ENCODE peak calls at places on chromosomes 12 and 14, in ten cellular contexts. One of them, this sample, is unnamed.

GRCh38 chr12:91419809-91420208 is 237.2 kb upstream of the DCN start:
- DNase-seq in iPS DF 6.9: no peak
- DNase-seq in CD8-positive, alpha-beta T cell: no peak
- DNase-seq in neuronal stem cell: no peak
- DNase-seq in CD4-positive, CD25-positive, alpha-beta regulatory T cell: no peak
- DNase-seq in gastrocnemius medialis: no peak
- DNase-seq in thyroid gland: no peak
- DNase-seq in HepG2: no peak
- DNase-seq in body of pancreas: no peak
- DNase-seq in CD8-positive, alpha-beta memory T cell: no peak
- DNase-seq in this sample: no peak

GRCh38 chr12:62912644-62913043 is 22.3 kb downstream of the PPM1H start:
- DNase-seq in iPS DF 6.9: no peak
- DNase-seq in CD8-positive, alpha-beta T cell: no peak
- DNase-seq in neuronal stem cell: no peak
- DNase-seq in CD4-positive, CD25-positive, alpha-beta regulatory T cell: no peak
- DNase-seq in gastrocnemius medialis: no peak
- DNase-seq in thyroid gland: no peak
- DNase-seq in HepG2: no peak
- DNase-seq in body of pancreas: no peak
- DNase-seq in CD8-positive, alpha-beta memory T cell: no peak
- DNase-seq in this sample: no peak

GRCh38 chr14:85124896-85125295 is 405.0 kb upstream of the FLRT2 start:
- DNase-seq in iPS DF 6.9: no peak
- DNase-seq in CD8-positive, alpha-beta T cell: no peak
- DNase-seq in neuronal stem cell: no peak
- DNase-seq in CD4-positive, CD25-positive, alpha-beta regulatory T cell: no peak
- DNase-seq in gastrocnemius medialis: no peak
- DNase-seq in thyroid gland: no peak
- DNase-seq in HepG2: no peak
- DNase-seq in body of pancreas: no peak
- DNase-seq in CD8-positive, alpha-beta memory T cell: no peak
- DNase-seq in this sample: no peak

GRCh38 chr12:121404734-121405133 is 4.8 kb downstream of the RNF34 start:
- DNase-seq in iPS DF 6.9: no peak
- DNase-seq in CD8-positive, alpha-beta T cell: no peak
- DNase-seq in neuronal stem cell: no peak
- DNase-seq in CD4-positive, CD25-positive, alpha-beta regulatory T cell: no peak
- DNase-seq in gastrocnemius medialis: peak; percentile 34
- DNase-seq in thyroid gland: peak; percentile 50
- DNase-seq in HepG2: peak; percentile 35
- DNase-seq in body of pancreas: peak; percentile 48
- DNase-seq in CD8-positive, alpha-beta memory T cell: no peak
- DNase-seq in this sample: peak; percentile 52

GRCh38 chr12:49017764-49018281 is 753 bp downstream of the PRKAG1 start:
- DNase-seq in iPS DF 6.9: no peak
- DNase-seq in CD8-positive, alpha-beta T cell: no peak
- DNase-seq in neuronal stem cell: peak; percentile 43
- DNase-seq in CD4-positive, CD25-positive, alpha-beta regulatory T cell: no peak
- DNase-seq in gastrocnemius medialis: peak; percentile 77
- DNase-seq in thyroid gland: no peak
- DNase-seq in HepG2: peak; percentile 38
- DNase-seq in body of pancreas: peak; percentile 45
- DNase-seq in CD8-positive, alpha-beta memory T cell: no peak
- DNase-seq in this sample: no peak

GRCh38 chr12:94109154-94109553 is 39.2 kb upstream of the PLXNC1 start:
- DNase-seq in iPS DF 6.9: no peak
- DNase-seq in CD8-positive, alpha-beta T cell: no peak
- DNase-seq in neuronal stem cell: no peak
- DNase-seq in CD4-positive, CD25-positive, alpha-beta regulatory T cell: peak; percentile 33
- DNase-seq in gastrocnemius medialis: no peak
- DNase-seq in thyroid gland: no peak
- DNase-seq in HepG2: no peak
- DNase-seq in body of pancreas: no peak
- DNase-seq in CD8-positive, alpha-beta memory T cell: no peak
- DNase-seq in this sample: peak; percentile 14

GRCh38 chr14:50321009-50321660 is 9.0 kb downstream of the DMAC2L start:
- DNase-seq in iPS DF 6.9: no peak
- DNase-seq in CD8-positive, alpha-beta T cell: peak; percentile 68
- DNase-seq in neuronal stem cell: no peak
- DNase-seq in CD4-positive, CD25-positive, alpha-beta regulatory T cell: peak; percentile 90
- DNase-seq in gastrocnemius medialis: peak; percentile 51
- DNase-seq in thyroid gland: peak; percentile 64
- DNase-seq in HepG2: peak; percentile 68
- DNase-seq in body of pancreas: peak; percentile 80
- DNase-seq in CD8-positive, alpha-beta memory T cell: peak; percentile 81
- DNase-seq in this sample: peak; percentile 85

GRCh38 chr12:105882404-105882803 is 256.4 kb downstream of the NUAK1 start:
- DNase-seq in iPS DF 6.9: no peak
- DNase-seq in CD8-positive, alpha-beta T cell: no peak
- DNase-seq in neuronal stem cell: no peak
- DNase-seq in CD4-positive, CD25-positive, alpha-beta regulatory T cell: no peak
- DNase-seq in gastrocnemius medialis: peak; percentile 65
- DNase-seq in thyroid gland: no peak
- DNase-seq in HepG2: no peak
- DNase-seq in body of pancreas: peak; percentile 20
- DNase-seq in CD8-positive, alpha-beta memory T cell: no peak
- DNase-seq in this sample: no peak

GRCh38 chr12:112480931-112481330 is 62.2 kb downstream of the PTPN11 start:
- DNase-seq in iPS DF 6.9: no peak
- DNase-seq in CD8-positive, alpha-beta T cell: no peak
- DNase-seq in neuronal stem cell: no peak
- DNase-seq in CD4-positive, CD25-positive, alpha-beta regulatory T cell: no peak
- DNase-seq in gastrocnemius medialis: no peak
- DNase-seq in thyroid gland: no peak
- DNase-seq in HepG2: no peak
- DNase-seq in body of pancreas: no peak
- DNase-seq in CD8-positive, alpha-beta memory T cell: no peak
- DNase-seq in this sample: no peak

GRCh38 chr12:2797721-2798418 is 3.1 kb downstream of the FKBP4 start:
- DNase-seq in iPS DF 6.9: no peak
- DNase-seq in CD8-positive, alpha-beta T cell: no peak
- DNase-seq in neuronal stem cell: no peak
- DNase-seq in CD4-positive, CD25-positive, alpha-beta regulatory T cell: no peak
- DNase-seq in gastrocnemius medialis: no peak
- DNase-seq in thyroid gland: peak; percentile 47
- DNase-seq in HepG2: no peak
- DNase-seq in body of pancreas: peak; percentile 68
- DNase-seq in CD8-positive, alpha-beta memory T cell: no peak
- DNase-seq in this sample: no peak

GRCh38 chr14:69612759-69613145 is 1.4 kb downstream of the SUSD6 start:
- DNase-seq in iPS DF 6.9: no peak
- DNase-seq in CD8-positive, alpha-beta T cell: no peak
- DNase-seq in neuronal stem cell: no peak
- DNase-seq in CD4-positive, CD25-positive, alpha-beta regulatory T cell: no peak
- DNase-seq in gastrocnemius medialis: no peak
- DNase-seq in thyroid gland: no peak
- DNase-seq in HepG2: no peak
- DNase-seq in body of pancreas: no peak
- DNase-seq in CD8-positive, alpha-beta memory T cell: no peak
- DNase-seq in this sample: no peak

GRCh38 chr12:98227162-98227561 is 288.2 kb upstream of the TMPO start:
- DNase-seq in iPS DF 6.9: no peak
- DNase-seq in CD8-positive, alpha-beta T cell: no peak
- DNase-seq in neuronal stem cell: no peak
- DNase-seq in CD4-positive, CD25-positive, alpha-beta regulatory T cell: peak; percentile 19
- DNase-seq in gastrocnemius medialis: no peak
- DNase-seq in thyroid gland: no peak
- DNase-seq in HepG2: peak; percentile 6
- DNase-seq in body of pancreas: no peak
- DNase-seq in CD8-positive, alpha-beta memory T cell: no peak
- DNase-seq in this sample: peak; percentile 76

GRCh38 chr12:73547421-73547820 is 990.2 kb upstream of the ATXN7L3B start:
- DNase-seq in iPS DF 6.9: no peak
- DNase-seq in CD8-positive, alpha-beta T cell: no peak
- DNase-seq in neuronal stem cell: no peak
- DNase-seq in CD4-positive, CD25-positive, alpha-beta regulatory T cell: no peak
- DNase-seq in gastrocnemius medialis: no peak
- DNase-seq in thyroid gland: no peak
- DNase-seq in HepG2: no peak
- DNase-seq in body of pancreas: no peak
- DNase-seq in CD8-positive, alpha-beta memory T cell: no peak
- DNase-seq in this sample: no peak

GRCh38 chr12:115132145-115132544 is 448.2 kb upstream of the TBX3 start:
- DNase-seq in iPS DF 6.9: no peak
- DNase-seq in CD8-positive, alpha-beta T cell: no peak
- DNase-seq in neuronal stem cell: no peak
- DNase-seq in CD4-positive, CD25-positive, alpha-beta regulatory T cell: no peak
- DNase-seq in gastrocnemius medialis: no peak
- DNase-seq in thyroid gland: no peak
- DNase-seq in HepG2: no peak
- DNase-seq in body of pancreas: no peak
- DNase-seq in CD8-positive, alpha-beta memory T cell: no peak
- DNase-seq in this sample: no peak

GRCh38 chr12:46811185-46811584 is 14.6 kb downstream of the SLC38A4 start:
- DNase-seq in iPS DF 6.9: no peak
- DNase-seq in CD8-positive, alpha-beta T cell: no peak
- DNase-seq in neuronal stem cell: no peak
- DNase-seq in CD4-positive, CD25-positive, alpha-beta regulatory T cell: peak; percentile 29
- DNase-seq in gastrocnemius medialis: no peak
- DNase-seq in thyroid gland: no peak
- DNase-seq in HepG2: no peak
- DNase-seq in body of pancreas: no peak
- DNase-seq in CD8-positive, alpha-beta memory T cell: peak; percentile 15
- DNase-seq in this sample: no peak

GRCh38 chr14:95765016-95765415 is 51.1 kb upstream of the TCL1A start:
- DNase-seq in iPS DF 6.9: no peak
- DNase-seq in CD8-positive, alpha-beta T cell: no peak
- DNase-seq in neuronal stem cell: no peak
- DNase-seq in CD4-positive, CD25-positive, alpha-beta regulatory T cell: no peak
- DNase-seq in gastrocnemius medialis: no peak
- DNase-seq in thyroid gland: no peak
- DNase-seq in HepG2: no peak
- DNase-seq in body of pancreas: no peak
- DNase-seq in CD8-positive, alpha-beta memory T cell: no peak
- DNase-seq in this sample: no peak
- H3K4me1 ChIP-seq in iPS DF 6.9: no peaks in the 10 kb centered on the region
- H3K4me1 ChIP-seq in CD8-positive, alpha-beta T cell: no peaks in the 10 kb centered on the region
- H3K4me1 ChIP-seq in neuronal stem cell: peaks cover 14% of the 10 kb centered on the region
- H3K4me1 ChIP-seq in CD4-positive, CD25-positive, alpha-beta regulatory T cell: no peaks in the 10 kb centered on the region
- H3K4me1 ChIP-seq in gastrocnemius medialis: no peaks in the 10 kb centered on the region
- H3K4me1 ChIP-seq in thyroid gland: no peaks in the 10 kb centered on the region
- H3K4me1 ChIP-seq in HepG2: no peaks in the 10 kb centered on the region
- H3K4me1 ChIP-seq in body of pancreas: no peaks in the 10 kb centered on the region
- H3K4me1 ChIP-seq in CD8-positive, alpha-beta memory T cell: no peaks in the 10 kb centered on the region
- H3K4me1 ChIP-seq in this sample: no peaks in the 10 kb centered on the region

DNA sequence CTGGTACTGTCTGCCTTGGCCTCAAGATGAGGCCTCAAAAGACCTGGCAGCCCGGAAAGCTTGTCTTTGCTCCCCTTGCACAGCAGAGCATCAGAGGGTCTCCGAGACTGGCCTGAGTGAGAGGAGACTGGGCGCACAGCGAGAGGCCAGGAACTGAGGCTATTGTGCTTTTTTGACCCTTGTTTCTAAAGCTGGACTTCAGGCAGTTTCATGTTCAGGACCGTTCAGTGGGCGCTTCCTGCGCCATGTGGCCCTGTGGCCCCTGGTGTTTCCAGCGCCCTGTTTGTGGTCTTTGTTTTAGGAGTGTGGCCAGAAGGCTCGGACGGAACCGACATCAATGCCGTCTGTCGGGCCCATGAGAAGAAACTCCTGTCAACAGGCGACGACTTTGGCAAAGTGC is 126.3 kb upstream of the EVL start:
- DNase-seq in iPS DF 6.9: no peak
- DNase-seq in CD8-positive, alpha-beta T cell: no peak
- DNase-seq in neuronal stem cell: no peak
- DNase-seq in CD4-positive, CD25-positive, alpha-beta regulatory T cell: no peak
- DNase-seq in gastrocnemius medialis: no peak
- DNase-seq in thyroid gland: no peak
- DNase-seq in HepG2: no peak
- DNase-seq in body of pancreas: no peak
- DNase-seq in CD8-positive, alpha-beta memory T cell: no peak
- DNase-seq in this sample: no peak
- H3K27me3 ChIP-seq in iPS DF 6.9: no peaks in the 10 kb centered on the region
- H3K27me3 ChIP-seq in CD8-positive, alpha-beta T cell: no peaks in the 10 kb centered on the region
- H3K27me3 ChIP-seq in neuronal stem cell: no peaks in the 10 kb centered on the region
- H3K27me3 ChIP-seq in CD4-positive, CD25-positive, alpha-beta regulatory T cell: no peaks in the 10 kb centered on the region
- H3K27me3 ChIP-seq in gastrocnemius medialis: no peaks in the 10 kb centered on the region
- H3K27me3 ChIP-seq in thyroid gland: no peaks in the 10 kb centered on the region
- H3K27me3 ChIP-seq in HepG2: no peaks in the 10 kb centered on the region
- H3K27me3 ChIP-seq in body of pancreas: no peaks in the 10 kb centered on the region
- H3K27me3 ChIP-seq in CD8-positive, alpha-beta memory T cell: no peaks in the 10 kb centered on the region
- H3K27me3 ChIP-seq in this sample: no peaks in the 10 kb centered on the region

GRCh38 chr12:68281685-68282084 is 28.3 kb upstream of the IL22 start:
- DNase-seq in iPS DF 6.9: no peak
- DNase-seq in CD8-positive, alpha-beta T cell: no peak
- DNase-seq in neuronal stem cell: no peak
- DNase-seq in CD4-positive, CD25-positive, alpha-beta regulatory T cell: peak; percentile 9
- DNase-seq in gastrocnemius medialis: no peak
- DNase-seq in thyroid gland: no peak
- DNase-seq in HepG2: no peak
- DNase-seq in body of pancreas: no peak
- DNase-seq in CD8-positive, alpha-beta memory T cell: no peak
- DNase-seq in this sample: no peak
- H3K27ac ChIP-seq in iPS DF 6.9: no peak overlapping the region
- H3K27ac ChIP-seq in CD8-positive, alpha-beta T cell: no peak overlapping the region
- H3K27ac ChIP-seq in neuronal stem cell: no peak overlapping the region
- H3K27ac ChIP-seq in CD4-positive, CD25-positive, alpha-beta regulatory T cell: no peak overlapping the region
- H3K27ac ChIP-seq in gastrocnemius medialis: no peak overlapping the region
- H3K27ac ChIP-seq in thyroid gland: no peak overlapping the region
- H3K27ac ChIP-seq in HepG2: no peak overlapping the region
- H3K27ac ChIP-seq in body of pancreas: no peak overlapping the region
- H3K27ac ChIP-seq in CD8-positive, alpha-beta memory T cell: no peak overlapping the region
- H3K27ac ChIP-seq in this sample: no peak overlapping the region

GRCh38 chr12:110563702-110564470 is 19.2 kb downstream of the PPTC7 start:
- DNase-seq in iPS DF 6.9: no peak
- DNase-seq in CD8-positive, alpha-beta T cell: no peak
- DNase-seq in neuronal stem cell: no peak
- DNase-seq in CD4-positive, CD25-positive, alpha-beta regulatory T cell: no peak
- DNase-seq in gastrocnemius medialis: no peak
- DNase-seq in thyroid gland: no peak
- DNase-seq in HepG2: no peak
- DNase-seq in body of pancreas: peak; percentile 18
- DNase-seq in CD8-positive, alpha-beta memory T cell: no peak
- DNase-seq in this sample: no peak

GRCh38 chr12:110566993-110567392 is 16.1 kb downstream of the PPTC7 start:
- DNase-seq in iPS DF 6.9: no peak
- DNase-seq in CD8-positive, alpha-beta T cell: no peak
- DNase-seq in neuronal stem cell: no peak
- DNase-seq in CD4-positive, CD25-positive, alpha-beta regulatory T cell: no peak
- DNase-seq in gastrocnemius medialis: no peak
- DNase-seq in thyroid gland: no peak
- DNase-seq in HepG2: no peak
- DNase-seq in body of pancreas: no peak
- DNase-seq in CD8-positive, alpha-beta memory T cell: no peak
- DNase-seq in this sample: no peak

GRCh38 chr12:110568752-110569151 is 14.4 kb downstream of the PPTC7 start:
- DNase-seq in iPS DF 6.9: no peak
- DNase-seq in CD8-positive, alpha-beta T cell: no peak
- DNase-seq in neuronal stem cell: no peak
- DNase-seq in CD4-positive, CD25-positive, alpha-beta regulatory T cell: no peak
- DNase-seq in gastrocnemius medialis: no peak
- DNase-seq in thyroid gland: no peak
- DNase-seq in HepG2: no peak
- DNase-seq in body of pancreas: no peak
- DNase-seq in CD8-positive, alpha-beta memory T cell: no peak
- DNase-seq in this sample: no peak

GRCh38 chr12:110564471-110564991 is 18.6 kb downstream of the PPTC7 start:
- DNase-seq in iPS DF 6.9: no peak
- DNase-seq in CD8-positive, alpha-beta T cell: no peak
- DNase-seq in neuronal stem cell: no peak
- DNase-seq in CD4-positive, CD25-positive, alpha-beta regulatory T cell: no peak
- DNase-seq in gastrocnemius medialis: no peak
- DNase-seq in thyroid gland: no peak
- DNase-seq in HepG2: no peak
- DNase-seq in body of pancreas: no peak
- DNase-seq in CD8-positive, alpha-beta memory T cell: no peak
- DNase-seq in this sample: no peak

GRCh38 chr12:110565919-110566871 is 16.9 kb downstream of the PPTC7 start:
- DNase-seq in iPS DF 6.9: no peak
- DNase-seq in CD8-positive, alpha-beta T cell: no peak
- DNase-seq in neuronal stem cell: no peak
- DNase-seq in CD4-positive, CD25-positive, alpha-beta regulatory T cell: no peak
- DNase-seq in gastrocnemius medialis: no peak
- DNase-seq in thyroid gland: no peak
- DNase-seq in HepG2: peak; percentile 78
- DNase-seq in body of pancreas: peak; percentile 41
- DNase-seq in CD8-positive, alpha-beta memory T cell: no peak
- DNase-seq in this sample: no peak
- H3K4me1 ChIP-seq in iPS DF 6.9: no peaks in the 10 kb centered on the region
- H3K4me1 ChIP-seq in CD8-positive, alpha-beta T cell: peaks cover 48% of the 10 kb centered on the region
- H3K4me1 ChIP-seq in neuronal stem cell: peaks cover 2% of the 10 kb centered on the region
- H3K4me1 ChIP-seq in CD4-positive, CD25-positive, alpha-beta regulatory T cell: peaks cover 37% of the 10 kb centered on the region
- H3K4me1 ChIP-seq in gastrocnemius medialis: peaks cover 67% of the 10 kb centered on the region
- H3K4me1 ChIP-seq in thyroid gland: peaks cover 40% of the 10 kb centered on the region
- H3K4me1 ChIP-seq in HepG2: peaks cover 74% of the 10 kb centered on the region
- H3K4me1 ChIP-seq in body of pancreas: peaks cover 43% of the 10 kb centered on the region
- H3K4me1 ChIP-seq in CD8-positive, alpha-beta memory T cell: peaks cover 51% of the 10 kb centered on the region
- H3K4me1 ChIP-seq in this sample: peaks cover 9% of the 10 kb centered on the region